ENCODE peak calls at places on chromosomes 4 and X, in four cellular contexts. One of them, this sample, is unnamed. For H3K4me1, the result is how much of the 10 kb centered on the place peaks cover.

GRCh38 chr4:182492456-182492855 is 249.3 kb downstream of the TENM3 start:
- DNase-seq in body of pancreas: no peak
- DNase-seq in uterus: no peak
- DNase-seq in A549: no peak
- DNase-seq in this sample: no peak

GRCh38 chrX:71911731-71912050 is 1.0 kb downstream of the NHSL2 start:
- DNase-seq in uterus: peak
- DNase-seq in A549: no peak
- DNase-seq in body of pancreas: peak
- DNase-seq in this sample: no peak

GRCh38 chr4:5710962-5711478 is at the start of gene EVC:
- DNase-seq in body of pancreas: peak
- DNase-seq in uterus: peak
- DNase-seq in A549: peak
- DNase-seq in this sample: no peak

GRCh38 chr4:177001271-177002175 is 208.8 kb upstream of the VEGFC start:
- DNase-seq in uterus: no peak
- DNase-seq in A549: peak
- DNase-seq in body of pancreas: no peak
- DNase-seq in this sample: no peak

GRCh38 chr4:78951862-78952472 is 12.7 kb upstream of the PAQR3 start:
- DNase-seq in A549: peak
- DNase-seq in uterus: no peak
- DNase-seq in body of pancreas: no peak
- DNase-seq in this sample: peak

GRCh38 chrX:100643943-100644587 is at the start of gene SRPX2:
- DNase-seq in body of pancreas: no peak
- DNase-seq in uterus: peak
- DNase-seq in A549: peak
- DNase-seq in this sample: no peak

GRCh38 chr4:152640058-152640921 is 39.5 kb downstream of the TMEM154 start:
- DNase-seq in uterus: no peak
- DNase-seq in body of pancreas: no peak
- DNase-seq in A549: peak
- DNase-seq in this sample: no peak

GRCh38 chr4:4356106-4357041 is 30.5 kb upstream of the NSG1 start:
- DNase-seq in uterus: peak
- DNase-seq in body of pancreas: no peak
- DNase-seq in A549: no peak
- DNase-seq in this sample: no peak

GRCh38 chrX:10512258-10512657 is 108.1 kb downstream of the MID1 start:
- DNase-seq in uterus: no peak
- DNase-seq in body of pancreas: no peak
- DNase-seq in A549: no peak
- DNase-seq in this sample: no peak

GRCh38 chr4:123018391-123018755 is 96.0 kb upstream of the NUDT6 start:
- DNase-seq in body of pancreas: no peak
- DNase-seq in uterus: no peak
- DNase-seq in A549: no peak
- DNase-seq in this sample: no peak

GRCh38 chr4:1592179-1593037 is 91.7 kb downstream of the FAM53A start:
- DNase-seq in A549: no peak
- DNase-seq in body of pancreas: no peak
- DNase-seq in uterus: no peak
- DNase-seq in this sample: no peak

GRCh38 chrX:97399400-97399799 is 515.7 kb downstream of the RPA4 start:
- DNase-seq in body of pancreas: no peak
- DNase-seq in uterus: no peak
- DNase-seq in A549: peak
- DNase-seq in this sample: no peak

GRCh38 chr4:139814285-139815015 is 148.8 kb downstream of the MGST2 start:
- DNase-seq in body of pancreas: no peak
- DNase-seq in A549: no peak
- DNase-seq in uterus: peak
- DNase-seq in this sample: no peak

GRCh38 chr4:7183780-7184460 is 8.4 kb upstream of the SORCS2 start:
- DNase-seq in A549: no peak
- DNase-seq in uterus: peak
- DNase-seq in body of pancreas: no peak
- DNase-seq in this sample: no peak

GRCh38 chrX:46551494-46552128 is 6.4 kb upstream of the ZNF674 start:
- DNase-seq in body of pancreas: no peak
- DNase-seq in uterus: no peak
- DNase-seq in A549: no peak
- DNase-seq in this sample: no peak

GRCh38 chrX:39261446-39262147 is 460.3 kb downstream of the MID1IP1 start:
- DNase-seq in uterus: no peak
- DNase-seq in A549: peak
- DNase-seq in body of pancreas: no peak
- DNase-seq in this sample: no peak

GRCh38 chr4:155426953-155427352 is 50.2 kb upstream of the MAP9 start:
- DNase-seq in uterus: no peak
- DNase-seq in A549: peak
- DNase-seq in body of pancreas: no peak
- DNase-seq in this sample: no peak

GRCh38 chrX:48083212-48083611 is 11.8 kb upstream of the ZNF630 start:
- DNase-seq in A549: peak
- DNase-seq in body of pancreas: peak
- DNase-seq in uterus: no peak
- DNase-seq in this sample: peak

GRCh38 chr4:139666735-139667266 is 1.2 kb downstream of the MGST2 start:
- DNase-seq in body of pancreas: peak
- DNase-seq in A549: peak
- DNase-seq in uterus: no peak
- DNase-seq in this sample: no peak

GRCh38 chrX:72001471-72001870 is 90.8 kb downstream of the NHSL2 start:
- DNase-seq in A549: no peak
- DNase-seq in body of pancreas: no peak
- DNase-seq in uterus: no peak
- DNase-seq in this sample: no peak

GRCh38 chrX:42273387-42273786 is 350.0 kb upstream of the CASK start:
- DNase-seq in A549: no peak
- DNase-seq in body of pancreas: no peak
- DNase-seq in uterus: no peak
- DNase-seq in this sample: no peak

GRCh38 chrX:3699841-3700381 is 13.5 kb downstream of the PRKX start:
- DNase-seq in uterus: no peak
- DNase-seq in body of pancreas: no peak
- DNase-seq in A549: no peak
- DNase-seq in this sample: peak

GRCh38 chr4:180057891-180058643 is 2185.1 kb upstream of the TENM3 start:
- DNase-seq in uterus: no peak
- DNase-seq in body of pancreas: peak
- DNase-seq in A549: peak
- DNase-seq in this sample: no peak

GRCh38 chrX:130716822-130717405 is 186.1 kb downstream of the ENOX2 start:
- DNase-seq in A549: no peak
- DNase-seq in body of pancreas: no peak
- DNase-seq in uterus: no peak
- DNase-seq in this sample: no peak

GRCh38 chrX:148592595-148592994 is 92.2 kb downstream of the AFF2 start:
- DNase-seq in uterus: no peak
- DNase-seq in A549: no peak
- DNase-seq in body of pancreas: no peak
- DNase-seq in this sample: no peak

GRCh38 chr4:113760094-113760851 is 1.3 kb downstream of the CAMK2D start:
- DNase-seq in A549: peak
- DNase-seq in uterus: peak
- DNase-seq in body of pancreas: peak
- DNase-seq in this sample: peak

GRCh38 chrX:54030329-54030728 is 13.9 kb downstream of the PHF8 start:
- DNase-seq in A549: no peak
- DNase-seq in uterus: no peak
- DNase-seq in body of pancreas: no peak
- DNase-seq in this sample: no peak

GRCh38 chr4:25158817-25159216 is 1.4 kb downstream of the SEPSECS start:
- DNase-seq in uterus: no peak
- DNase-seq in body of pancreas: no peak
- DNase-seq in A549: no peak
- DNase-seq in this sample: no peak

GRCh38 chrX:12026481-12026880 is 111.8 kb upstream of the FRMPD4 start:
- DNase-seq in A549: no peak
- DNase-seq in uterus: no peak
- DNase-seq in body of pancreas: no peak
- DNase-seq in this sample: no peak

GRCh38 chr4:106893903-106894302 is 142.2 kb downstream of the DKK2 start:
- DNase-seq in uterus: no peak
- DNase-seq in body of pancreas: no peak
- DNase-seq in A549: no peak
- DNase-seq in this sample: no peak

GRCh38 chr4:7343950-7344349 is 90.8 kb downstream of the PSAPL1 start:
- DNase-seq in uterus: no peak
- DNase-seq in body of pancreas: no peak
- DNase-seq in A549: no peak
- DNase-seq in this sample: no peak

GRCh38 chrX:108312938-108313337 is 125.3 kb downstream of the COL4A6 start:
- DNase-seq in uterus: peak
- DNase-seq in A549: peak
- DNase-seq in body of pancreas: no peak
- DNase-seq in this sample: no peak

GRCh38 chr4:109764785-109765419 is 35.0 kb upstream of the PLA2G12A start:
- DNase-seq in body of pancreas: no peak
- DNase-seq in uterus: no peak
- DNase-seq in A549: no peak
- DNase-seq in this sample: no peak
- H3K4me1 ChIP-seq in body of pancreas: under half
- H3K4me1 ChIP-seq in uterus: under half
- H3K4me1 ChIP-seq in A549: under half
- H3K4me1 ChIP-seq in this sample: under half

DNA sequence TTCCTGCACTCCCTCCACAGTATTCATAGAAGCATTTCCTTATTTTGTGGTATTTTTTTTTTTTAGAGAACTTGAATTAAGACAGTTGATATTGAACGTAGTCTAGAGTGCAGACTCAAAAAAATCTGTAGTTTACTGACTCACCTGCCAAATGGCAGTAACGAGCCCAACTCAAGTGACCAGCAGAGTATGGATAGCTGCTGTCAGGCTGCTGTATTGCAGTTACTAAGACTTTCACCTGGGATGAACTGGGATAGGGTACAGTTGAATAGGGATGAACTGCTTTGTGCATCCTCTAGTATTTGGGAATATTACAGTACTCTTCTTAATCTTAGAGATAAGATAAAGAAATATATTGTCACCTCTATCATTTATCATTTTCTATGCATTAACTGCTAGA is 7.0 kb upstream of the SLC7A11 start:
- DNase-seq in A549: no peak
- DNase-seq in body of pancreas: no peak
- DNase-seq in uterus: no peak
- DNase-seq in this sample: no peak
- H3K27ac ChIP-seq in A549: peak
- H3K27ac ChIP-seq in body of pancreas: no peak
- H3K27ac ChIP-seq in uterus: no peak
- H3K27ac ChIP-seq in this sample: no peak

DNA sequence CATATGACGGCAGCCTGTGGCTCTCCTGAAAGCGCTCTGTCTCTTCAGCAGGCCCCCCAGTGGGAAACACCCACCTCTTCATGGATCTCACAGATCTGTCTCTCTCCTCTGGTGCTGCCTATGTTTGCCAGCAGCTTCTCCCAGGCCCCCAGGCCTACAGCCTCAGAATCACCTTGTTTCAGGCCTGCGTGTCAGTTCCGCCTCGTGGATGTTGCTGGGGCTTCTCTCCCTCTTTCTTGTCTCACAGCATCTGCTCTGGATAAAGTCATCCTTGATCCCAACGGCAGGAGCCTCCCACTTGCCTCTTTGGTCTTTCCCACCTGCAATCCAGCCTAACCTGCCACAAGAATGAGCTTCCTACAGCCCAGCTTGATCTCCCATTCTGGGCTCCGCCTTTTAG is 34.6 kb downstream of the RHOH start:
- DNase-seq in A549: no peak
- DNase-seq in uterus: no peak
- DNase-seq in body of pancreas: no peak
- DNase-seq in this sample: no peak
- H3K4me1 ChIP-seq in A549: under half
- H3K4me1 ChIP-seq in uterus: under half
- H3K4me1 ChIP-seq in body of pancreas: under half
- H3K4me1 ChIP-seq in this sample: half or more

GRCh38 chr4:100302061-100303026 is 112.1 kb upstream of the DDIT4L start:
- DNase-seq in uterus: no peak
- DNase-seq in A549: no peak
- DNase-seq in body of pancreas: no peak
- DNase-seq in this sample: no peak

GRCh38 chr4:100311181-100311580 is 120.9 kb upstream of the DDIT4L start:
- DNase-seq in A549: peak
- DNase-seq in body of pancreas: no peak
- DNase-seq in uterus: no peak
- DNase-seq in this sample: no peak

GRCh38 chr4:100306018-100306417 is 115.8 kb upstream of the DDIT4L start:
- DNase-seq in uterus: no peak
- DNase-seq in body of pancreas: no peak
- DNase-seq in A549: no peak
- DNase-seq in this sample: no peak
- H3K27ac ChIP-seq in uterus: no peak
- H3K27ac ChIP-seq in body of pancreas: no peak
- H3K27ac ChIP-seq in A549: no peak
- H3K27ac ChIP-seq in this sample: no peak

GRCh38 chr4:109440948-109441347 is 7.3 kb downstream of the SEC24B start:
- DNase-seq in A549: no peak
- DNase-seq in uterus: no peak
- DNase-seq in body of pancreas: no peak
- DNase-seq in this sample: no peak

GRCh38 chr4:109441858-109442480 is 8.4 kb downstream of the SEC24B start:
- DNase-seq in body of pancreas: no peak
- DNase-seq in uterus: no peak
- DNase-seq in A549: no peak
- DNase-seq in this sample: no peak

DNA sequence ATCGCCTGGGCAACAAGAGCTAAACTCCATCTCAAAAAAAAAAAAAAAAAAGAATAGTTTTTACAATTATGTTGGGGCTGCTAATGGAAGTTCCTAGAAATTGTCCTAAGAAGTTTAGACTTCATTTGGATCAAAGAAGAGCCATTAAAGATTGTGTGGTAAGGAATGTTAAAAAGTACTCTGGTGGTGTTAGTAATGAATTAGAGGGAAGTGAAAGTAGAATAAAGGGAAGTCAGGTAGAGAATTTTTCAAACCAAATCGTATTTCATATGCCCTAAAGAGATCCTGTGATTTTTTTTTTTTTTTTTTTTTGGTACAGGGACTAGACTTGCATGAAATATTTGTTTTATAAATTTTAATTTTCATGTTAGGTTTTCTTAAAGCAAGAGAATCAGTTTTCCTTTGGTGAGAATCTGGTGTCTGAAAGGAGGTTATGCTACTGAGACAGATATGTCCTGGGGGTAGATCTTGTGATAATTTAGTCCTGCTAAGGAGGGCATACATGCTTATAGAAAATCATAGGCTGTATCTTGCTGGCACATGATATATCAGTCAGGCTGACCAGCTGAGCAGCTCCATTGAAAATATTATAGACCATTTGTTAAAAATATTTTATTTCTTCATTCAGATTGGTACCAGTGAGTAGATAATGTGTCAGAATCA is 10.7 kb downstream of the SEC24B start:
- DNase-seq in body of pancreas: no peak
- DNase-seq in A549: no peak
- DNase-seq in uterus: no peak
- DNase-seq in this sample: no peak
- H3K4me1 ChIP-seq in body of pancreas: under half
- H3K4me1 ChIP-seq in A549: under half
- H3K4me1 ChIP-seq in uterus: under half
- H3K4me1 ChIP-seq in this sample: under half

This sample was measured in CD4-positive, CD25-positive, alpha-beta regulatory T cell.